ENCODE peak calls at places on chromosome 21, in seven cellular contexts. A is stomach, V is H1, G is sigmoid colon, N is K562, D is suprapubic skin, F is transverse colon. Z is an unnamed sample.

GRCh38 chr21:25506887-25507286 is 100.4 kb downstream of the MRPL39 start:
- DNase-seq in F (no peak), D (no peak), V (no peak), A (no peak), G (no peak), N (no peak), Z (no peak)

GRCh38 chr21:44751186-44751798 is 39.9 kb upstream of the TSPEAR start:
- DNase-seq in A (no peak), G (no peak), V (no peak), N (no peak), D (peak; percentile 49), F (no peak), Z (no peak)

GRCh38 chr21:42652527-42653491 is 612 bp upstream of the PDE9A start:
- DNase-seq in V (no peak), G (peak; percentile 92), F (peak; percentile 56), A (peak; percentile 75), D (no peak), N (peak; percentile 60), Z (no peak)

GRCh38 chr21:36630485-36631206 is 68.3 kb upstream of the SIM2 start:
- DNase-seq in D (no peak), G (no peak), F (peak; percentile 66), A (peak; percentile 80), N (peak; percentile 85), V (peak; percentile 64), Z (no peak)

GRCh38 chr21:38533887-38534286 is 35.6 kb upstream of the ERG start:
- DNase-seq in A (no peak), V (no peak), D (no peak), N (no peak), F (no peak), G (no peak), Z (no peak)

GRCh38 chr21:41895643-41896493 is 16.7 kb upstream of the PRDM15 start:
- DNase-seq in F (peak; percentile 32), N (peak; percentile 62), G (peak; percentile 52), D (no peak), A (no peak), V (no peak), Z (no peak)

GRCh38 chr21:42103843-42104242 is 32.7 kb downstream of the UMODL1 start:
- DNase-seq in V (no peak), A (no peak), G (no peak), N (no peak), D (no peak), F (no peak), Z (no peak)

GRCh38 chr21:36454079-36454478 is 25.8 kb downstream of the CLDN14 start:
- DNase-seq in F (no peak), D (no peak), A (no peak), N (no peak), V (no peak), G (no peak), Z (no peak)

GRCh38 chr21:26717146-26717739 is 128.0 kb downstream of the ADAMTS1 start:
- DNase-seq in V (no peak), G (no peak), A (no peak), D (no peak), N (peak; percentile 19), F (no peak), Z (no peak)

GRCh38 chr21:42459065-42459430 is 37.0 kb downstream of the RSPH1 start:
- DNase-seq in G (no peak), D (no peak), F (peak; percentile 6), A (no peak), N (no peak), V (no peak), Z (no peak)

GRCh38 chr21:36700961-36701911 is 2.3 kb downstream of the SIM2 start:
- DNase-seq in A (no peak), V (no peak), N (no peak), F (no peak), G (no peak), D (no peak), Z (no peak)

GRCh38 chr21:20814090-20814489 is 184.1 kb upstream of the NCAM2 start:
- DNase-seq in D (no peak), N (no peak), A (no peak), G (no peak), V (no peak), F (no peak), Z (no peak)

GRCh38 chr21:45019076-45019886 is 55.1 kb upstream of the ADARB1 start:
- DNase-seq in F (peak; percentile 8), N (no peak), V (no peak), G (peak; percentile 67), D (peak; percentile 72), A (no peak), Z (no peak)

GRCh38 chr21:29002442-29003144 is 9.9 kb upstream of the LTN1 start:
- DNase-seq in A (peak; percentile 96), F (peak; percentile 96), N (peak; percentile 96), V (peak; percentile 91), D (peak; percentile 97), G (peak; percentile 98), Z (peak; percentile 99)

GRCh38 chr21:34363733-34364132 is at the start of gene KCNE2:
- DNase-seq in G (no peak), D (no peak), F (peak; percentile 12), N (no peak), V (no peak), A (peak; percentile 77), Z (no peak)
- TF ChIP-seq POLR2AphosphoS5 in G (no peak), D (no peak), F (no peak), N (no peak), V (no peak), A (peak; percentile 93), Z (no peak)

GRCh38 chr21:32330784-32331311 is 32.2 kb downstream of the MRAP start:
- DNase-seq in N (no peak), G (peak; percentile 20), V (no peak), D (no peak), A (no peak), F (no peak), Z (no peak)

GRCh38 chr21:32329331-32329730 is 30.7 kb downstream of the MRAP start:
- DNase-seq in N (no peak), A (no peak), G (peak; percentile 76), F (no peak), D (no peak), V (no peak), Z (no peak)

GRCh38 chr21:32328595-32328994 is 29.9 kb downstream of the MRAP start:
- DNase-seq in F (no peak), D (no peak), G (no peak), A (no peak), V (no peak), N (no peak), Z (no peak)

GRCh38 chr21:32331444-32332305 is 33.0 kb downstream of the MRAP start:
- DNase-seq in V (no peak), F (no peak), G (peak; percentile 39), N (no peak), D (peak; percentile 28), A (no peak), Z (no peak)

GRCh38 chr21:32329776-32330175 is 31.1 kb downstream of the MRAP start:
- DNase-seq in N (no peak), G (peak; percentile 12), V (no peak), F (no peak), A (no peak), D (no peak), Z (no peak)
- TF ChIP-seq CTCF in N (no peak), G (no peak), V (no peak), F (no peak), A (no peak), D (no peak), Z (no peak)

GRCh38 chr21:14550200-14550599 is 4.1 kb upstream of the SAMSN1 start:
- DNase-seq in V (no peak), G (no peak), D (no peak), N (no peak), F (no peak), A (no peak), Z (no peak)

GRCh38 chr21:14554948-14555347 is 8.8 kb upstream of the SAMSN1 start:
- DNase-seq in G (no peak), V (no peak), F (no peak), A (no peak), D (no peak), N (no peak), Z (no peak)

GRCh38 chr21:14553422-14553821 is 7.3 kb upstream of the SAMSN1 start:
- DNase-seq in D (no peak), A (no peak), G (no peak), V (no peak), F (no peak), N (no peak), Z (no peak)

GRCh38 chr21:14548751-14549150 is 2.6 kb upstream of the SAMSN1 start:
- DNase-seq in N (no peak), D (no peak), G (no peak), V (no peak), A (no peak), F (no peak), Z (no peak)

GRCh38 chr21:14551741-14552140 is 5.6 kb upstream of the SAMSN1 start:
- DNase-seq in V (no peak), F (no peak), D (no peak), A (no peak), N (no peak), G (no peak), Z (no peak)
- H3K4me1 ChIP-seq in V (no peaks in the 10 kb centered on the region), F (no peaks in the 10 kb centered on the region), D (no peaks in the 10 kb centered on the region), A (no peaks in the 10 kb centered on the region), N (peaks cover 16% of the 10 kb centered on the region), G (no peaks in the 10 kb centered on the region), Z (no peaks in the 10 kb centered on the region)

GRCh38 chr21:46049890-46050650 is 47.8 kb upstream of the COL6A2 start:
- DNase-seq in D (peak; percentile 66), F (no peak), A (no peak), N (no peak), G (peak; percentile 77), V (no peak), Z (peak; percentile 89)

GRCh38 chr21:46050651-46051378 is 47.1 kb upstream of the COL6A2 start:
- DNase-seq in F (no peak), N (no peak), D (peak; percentile 61), A (no peak), G (peak; percentile 69), V (no peak), Z (no peak)

GRCh38 chr21:46051379-46051770 is 46.5 kb upstream of the COL6A2 start:
- DNase-seq in A (no peak), V (no peak), N (no peak), D (no peak), G (peak; percentile 46), F (no peak), Z (no peak)

GRCh38 chr21:46046471-46046870 is 51.4 kb upstream of the COL6A2 start:
- DNase-seq in F (no peak), D (no peak), V (no peak), N (no peak), A (no peak), G (peak; percentile 60), Z (peak; percentile 82)

DNA sequence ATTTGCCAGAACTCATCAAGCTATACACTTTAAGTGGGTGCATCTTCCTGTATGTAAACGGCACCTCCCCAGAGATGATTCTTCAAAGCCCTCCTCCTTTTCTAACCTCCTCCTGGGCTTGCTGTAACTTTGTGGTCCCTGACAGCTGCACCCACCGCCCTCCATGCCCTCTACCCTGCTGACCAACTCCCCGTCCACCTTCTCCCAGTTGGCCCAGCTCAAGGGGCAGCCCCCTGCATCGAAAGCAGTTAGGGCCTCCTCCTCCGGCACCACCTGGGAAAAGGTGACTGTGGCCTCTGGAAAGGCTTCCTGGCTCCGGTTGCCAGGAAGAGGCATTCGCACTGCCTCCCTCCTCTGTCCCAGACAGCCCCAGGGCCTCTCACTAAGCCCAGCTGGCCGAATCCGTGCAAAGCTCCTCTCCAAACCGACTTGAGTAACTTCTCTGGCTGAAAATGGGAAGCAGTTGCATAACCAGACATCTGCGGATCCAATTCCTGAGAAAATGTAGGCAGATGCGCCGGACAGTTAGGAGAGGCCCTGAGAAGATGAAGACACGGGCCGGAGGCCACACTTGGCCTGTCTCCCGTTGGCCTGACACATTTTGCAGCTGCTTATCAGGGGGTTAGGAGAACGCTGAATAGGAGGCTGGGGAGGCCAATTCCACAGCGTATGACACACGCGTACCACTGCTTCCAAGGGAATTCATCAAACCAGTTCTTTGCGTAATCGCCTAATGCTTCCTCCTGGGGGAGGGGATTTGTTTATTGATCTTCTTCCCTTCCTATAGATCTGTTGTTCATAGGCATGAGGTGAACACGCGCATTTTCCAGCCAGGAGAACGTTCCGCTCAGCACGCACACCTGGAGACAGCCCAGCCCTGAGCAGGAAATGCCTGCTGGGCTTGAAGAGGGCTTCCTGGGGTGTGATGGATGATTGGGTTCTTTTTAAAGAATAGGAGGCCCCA is 48.7 kb upstream of the COL6A2 start:
- DNase-seq in D (peak; percentile 93), F (peak; percentile 72), N (no peak), A (peak; percentile 54), G (peak; percentile 98), V (no peak), Z (peak; percentile 97)
- TF ChIP-seq POLR2AphosphoS5 in D (peak; percentile 93), F (peak; percentile 84), N (no peak), A (peak; percentile 62), G (peak; percentile 79), V (no peak), Z (peak; percentile 84)